ENCODE peak calls at places on chromosomes 12 and 14, in six cellular contexts. C, Q, B, W, M and A are unnamed samples. For H3K36me3 and H3K4me1, the result is how much of the 10 kb centered on the place peaks cover.

GRCh38 chr12:70812124-70812523 is 108.4 kb downstream of the PTPRR start:
- DNase-seq in Q (peak), B (no peak), W (no peak), M (no peak), C (no peak), A (no peak)

GRCh38 chr14:65412189-65412846 is at the start of gene FUT8:
- DNase-seq in W (peak), C (peak), M (peak), B (peak), Q (peak), A (peak)

GRCh38 chr14:68655961-68656360 is 136.9 kb downstream of the ZFP36L1 start:
- DNase-seq in Q (no peak), M (no peak), W (no peak), C (peak), B (peak), A (peak)

GRCh38 chr12:53659609-53660008 is 16.3 kb downstream of the ATP5MC2 start:
- DNase-seq in M (no peak), C (no peak), B (no peak), Q (no peak), W (no peak), A (no peak)

GRCh38 chr12:54294152-54294913 is 6.5 kb downstream of the NFE2 start:
- DNase-seq in M (peak), Q (peak), C (no peak), B (peak), W (no peak), A (peak)

GRCh38 chr12:50991296-50991695 is 34.9 kb downstream of the SLC11A2 start:
- DNase-seq in Q (no peak), W (no peak), C (no peak), B (no peak), M (no peak), A (no peak)

GRCh38 chr12:127273621-127274020 is 993.3 kb upstream of the TMEM132C start:
- DNase-seq in C (no peak), W (no peak), B (no peak), Q (peak), M (no peak), A (no peak)

GRCh38 chr12:104006929-104007328 is 41.3 kb downstream of the TDG start:
- DNase-seq in M (no peak), C (no peak), W (no peak), B (no peak), Q (peak), A (no peak)

GRCh38 chr14:59293934-59294661 is 105.6 kb downstream of the DAAM1 start:
- DNase-seq in Q (peak), C (no peak), W (peak), B (no peak), M (no peak), A (no peak)

GRCh38 chr12:24625103-24625502 is 323.8 kb downstream of the BCAT1 start:
- DNase-seq in Q (no peak), C (no peak), W (no peak), M (no peak), B (no peak), A (no peak)

GRCh38 chr12:130448044-130448821 is 110.5 kb downstream of the PIWIL1 start:
- DNase-seq in M (no peak), C (no peak), B (no peak), Q (no peak), W (no peak), A (no peak)

GRCh38 chr12:28974166-28974565 is 174.9 kb upstream of the FAR2 start:
- DNase-seq in Q (peak), B (no peak), C (no peak), M (no peak), W (no peak), A (no peak)

GRCh38 chr12:14774944-14775651 is 28.2 kb downstream of the WBP11 start:
- DNase-seq in B (peak), W (peak), Q (peak), C (no peak), M (peak), A (peak)

GRCh38 chr14:67934087-67934486 is 114.5 kb downstream of the RAD51B start:
- DNase-seq in B (no peak), C (peak), Q (peak), W (peak), M (no peak), A (peak)

GRCh38 chr12:113961921-113962710 is 4.0 kb downstream of the RBM19 start:
- DNase-seq in Q (peak), M (no peak), W (no peak), C (no peak), B (no peak), A (no peak)

GRCh38 chr12:54135621-54136027 is 53.2 kb downstream of the SMUG1 start:
- DNase-seq in B (no peak), M (no peak), C (no peak), Q (no peak), W (no peak), A (no peak)

GRCh38 chr12:54937929-54938328 is 46.6 kb downstream of the TESPA1 start:
- DNase-seq in B (no peak), Q (no peak), C (no peak), M (no peak), W (no peak), A (no peak)

GRCh38 chr12:32897688-32898573 is 1.4 kb upstream of the PKP2 start:
- DNase-seq in W (no peak), M (no peak), B (no peak), C (no peak), Q (no peak), A (peak)

GRCh38 chr12:94010307-94010706 is 138.1 kb upstream of the PLXNC1 start:
- DNase-seq in C (no peak), Q (no peak), M (no peak), B (no peak), W (no peak), A (no peak)

GRCh38 chr12:44626883-44627282 is 249.2 kb downstream of the NELL2 start:
- DNase-seq in W (no peak), B (no peak), M (no peak), Q (no peak), C (no peak), A (no peak)

GRCh38 chr14:101069666-101070362 is 166.3 kb upstream of the RTL1 start:
- DNase-seq in W (no peak), B (peak), Q (no peak), C (no peak), M (peak), A (no peak)

GRCh38 chr12:77888611-77889010 is 57.9 kb downstream of the NAV3 start:
- DNase-seq in W (no peak), B (no peak), M (no peak), C (peak), Q (peak), A (no peak)

GRCh38 chr12:131552167-131552863 is 158.6 kb upstream of the SFSWAP start:
- DNase-seq in C (no peak), Q (no peak), B (no peak), M (no peak), W (no peak), A (no peak)

GRCh38 chr14:38243696-38244250 is 12.1 kb downstream of the CLEC14A start:
- DNase-seq in M (no peak), W (no peak), B (no peak), Q (no peak), C (no peak), A (no peak)

GRCh38 chr14:106436310-106436905 is 910.0 kb downstream of the TMEM121 start:
- DNase-seq in W (no peak), M (peak), C (no peak), Q (peak), B (peak), A (no peak)

GRCh38 chr12:105481906-105482305 is 151.4 kb downstream of the C12orf75 start:
- DNase-seq in Q (peak), B (no peak), C (no peak), W (no peak), M (no peak), A (no peak)

GRCh38 chr12:75760481-75761324 is 249.3 kb upstream of the KRR1 start:
- DNase-seq in B (no peak), M (no peak), Q (no peak), W (no peak), C (no peak), A (no peak)

GRCh38 chr12:22578328-22578727 is 34.0 kb upstream of the C2CD5 start:
- DNase-seq in M (no peak), C (no peak), W (no peak), Q (no peak), B (no peak), A (no peak)

GRCh38 chr12:12624479-12625120 is 12.9 kb downstream of the CREBL2 start:
- DNase-seq in M (no peak), C (no peak), Q (no peak), W (no peak), B (no peak), A (no peak)
- H3K27ac ChIP-seq in M (no peak), C (no peak), Q (no peak), W (no peak), B (no peak), A (no peak)

GRCh38 chr14:50920482-50921225 is 23.6 kb downstream of the PYGL start:
- DNase-seq in M (no peak), B (no peak), C (no peak), Q (peak), W (no peak), A (no peak)
- H3K36me3 ChIP-seq in M (half or more), B (under half), C (half or more), Q (under half), W (under half), A (under half)

GRCh38 chr14:55104051-55104954 is 24.7 kb upstream of the LGALS3 start:
- DNase-seq in W (no peak), C (no peak), M (no peak), B (no peak), Q (no peak), A (no peak)

GRCh38 chr14:55101698-55102097 is 27.4 kb upstream of the LGALS3 start:
- DNase-seq in B (no peak), M (no peak), Q (no peak), C (no peak), W (no peak), A (no peak)

GRCh38 chr14:55102141-55102547 is 26.9 kb upstream of the LGALS3 start:
- DNase-seq in B (peak), Q (peak), W (peak), M (peak), C (no peak), A (peak)

GRCh38 chr14:55105991-55106390 is 23.1 kb upstream of the LGALS3 start:
- DNase-seq in Q (no peak), C (no peak), M (no peak), W (no peak), B (no peak), A (no peak)

GRCh38 chr14:55103005-55103640 is 25.9 kb upstream of the LGALS3 start:
- DNase-seq in C (peak), M (peak), Q (peak), B (peak), W (peak), A (peak)
- H3K4me1 ChIP-seq in C (half or more), M (half or more), Q (half or more), B (under half), W (under half), A (half or more)

GRCh38 chr14:103214461-103214958 is 91.2 kb downstream of the TNFAIP2 start:
- DNase-seq in C (no peak), M (no peak), W (no peak), B (no peak), Q (no peak), A (no peak)
- H3K27ac ChIP-seq in C (no peak), M (no peak), W (no peak), B (no peak), Q (no peak), A (no peak)

DNA sequence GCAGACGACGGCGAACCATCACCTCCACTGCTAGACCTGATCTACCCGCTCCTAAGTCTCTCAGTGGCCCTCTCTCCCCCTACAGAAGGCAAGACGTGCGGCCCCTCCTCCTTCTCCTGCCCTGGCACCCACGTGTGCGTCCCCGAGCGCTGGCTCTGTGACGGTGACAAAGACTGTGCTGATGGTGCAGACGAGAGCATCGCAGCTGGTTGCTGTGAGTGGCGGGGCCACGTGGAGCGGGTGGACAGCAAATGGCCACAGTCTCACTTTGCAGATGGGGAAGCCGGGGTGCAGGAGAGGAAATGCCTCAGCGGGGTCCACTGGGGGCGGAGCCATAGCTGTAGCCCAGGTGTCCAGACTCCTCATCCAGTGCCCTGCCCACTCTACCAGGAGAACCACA is 21.4 kb upstream of the NXPH4 start:
- DNase-seq in Q (no peak), B (no peak), C (no peak), M (no peak), W (no peak), A (no peak)
- H3K36me3 ChIP-seq in Q (half or more), B (under half), C (under half), M (half or more), W (under half), A (half or more)

GRCh38 chr12:6866163-6866919 is 990 bp upstream of the TPI1 start:
- DNase-seq in B (no peak), C (no peak), M (no peak), W (no peak), Q (no peak), A (no peak)

GRCh38 chr12:6867407-6868210 is at the start of gene TPI1:
- DNase-seq in B (peak), M (peak), W (peak), C (no peak), Q (peak), A (peak)

GRCh38 chr12:6869049-6870021 is 2.0 kb downstream of the TPI1 start:
- DNase-seq in Q (peak), B (peak), W (peak), M (peak), C (peak), A (peak)

GRCh38 chr12:6866920-6867406 is 368 bp upstream of the TPI1 start:
- DNase-seq in C (no peak), B (no peak), Q (peak), W (no peak), M (peak), A (no peak)

DNA sequence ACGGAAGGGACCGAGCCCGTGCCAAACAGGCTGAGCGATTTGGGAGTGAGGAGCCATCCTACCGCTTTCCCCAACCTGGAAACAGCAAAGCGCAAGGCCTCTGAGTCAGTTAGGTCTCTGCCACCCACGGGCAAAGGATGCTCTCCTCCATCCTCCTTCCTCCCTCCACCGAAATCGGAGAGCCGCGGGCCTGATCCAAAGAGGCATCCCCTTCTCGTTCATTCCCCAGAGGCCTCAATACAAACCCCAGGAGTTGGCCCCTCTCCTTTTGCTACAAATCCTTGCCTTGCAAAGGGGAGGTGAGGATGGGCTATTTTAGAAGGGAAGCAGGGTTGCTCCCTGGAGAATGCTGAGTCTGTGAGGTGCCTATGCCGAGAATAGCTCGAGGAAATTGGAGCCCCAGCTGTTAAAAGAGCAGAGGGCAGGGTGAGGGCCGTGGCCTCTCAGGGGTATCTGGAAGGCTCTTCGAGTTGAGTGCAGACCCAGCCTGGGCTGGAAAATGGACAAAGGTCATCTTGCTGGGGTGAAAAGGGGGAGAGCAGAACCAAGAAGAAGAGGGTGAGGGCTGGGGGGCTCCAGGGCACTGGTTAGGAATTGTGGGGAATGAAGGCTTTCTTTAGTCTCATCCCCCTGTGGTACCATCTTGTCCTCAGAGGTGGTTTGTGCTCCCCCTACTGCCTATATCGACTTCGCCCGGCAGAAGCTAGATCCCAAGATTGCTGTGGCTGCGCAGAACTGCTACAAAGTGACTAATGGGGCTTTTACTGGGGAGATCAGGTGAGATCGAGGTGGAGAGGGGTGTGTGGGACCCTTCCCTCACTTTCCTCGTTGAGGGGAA is 1.1 kb downstream of the TPI1 start:
- DNase-seq in W (no peak), M (no peak), Q (peak), C (no peak), B (no peak), A (no peak)
- H3K4me1 ChIP-seq in W (half or more), M (under half), Q (under half), C (half or more), B (under half), A (under half)

GRCh38 chr14:49857427-49858003 is 4.9 kb upstream of the NEMF start:
- DNase-seq in B (no peak), M (no peak), W (no peak), C (no peak), Q (no peak), A (no peak)
- H3K27ac ChIP-seq in B (no peak), M (no peak), W (peak), C (no peak), Q (no peak), A (no peak)

GRCh38 chr12:95634622-95635621 is 83.6 kb upstream of the USP44 start:
- DNase-seq in C (no peak), Q (no peak), B (no peak), M (no peak), W (no peak), A (no peak)

GRCh38 chr12:95641299-95641947 is 90.1 kb upstream of the USP44 start:
- DNase-seq in M (no peak), W (no peak), Q (no peak), B (no peak), C (no peak), A (no peak)

GRCh38 chr12:95633671-95634465 is 82.6 kb upstream of the USP44 start:
- DNase-seq in B (no peak), W (no peak), Q (peak), C (no peak), M (no peak), A (no peak)

GRCh38 chr12:95637010-95637409 is 85.7 kb upstream of the USP44 start:
- DNase-seq in C (no peak), M (no peak), B (no peak), W (no peak), Q (no peak), A (no peak)

DNA sequence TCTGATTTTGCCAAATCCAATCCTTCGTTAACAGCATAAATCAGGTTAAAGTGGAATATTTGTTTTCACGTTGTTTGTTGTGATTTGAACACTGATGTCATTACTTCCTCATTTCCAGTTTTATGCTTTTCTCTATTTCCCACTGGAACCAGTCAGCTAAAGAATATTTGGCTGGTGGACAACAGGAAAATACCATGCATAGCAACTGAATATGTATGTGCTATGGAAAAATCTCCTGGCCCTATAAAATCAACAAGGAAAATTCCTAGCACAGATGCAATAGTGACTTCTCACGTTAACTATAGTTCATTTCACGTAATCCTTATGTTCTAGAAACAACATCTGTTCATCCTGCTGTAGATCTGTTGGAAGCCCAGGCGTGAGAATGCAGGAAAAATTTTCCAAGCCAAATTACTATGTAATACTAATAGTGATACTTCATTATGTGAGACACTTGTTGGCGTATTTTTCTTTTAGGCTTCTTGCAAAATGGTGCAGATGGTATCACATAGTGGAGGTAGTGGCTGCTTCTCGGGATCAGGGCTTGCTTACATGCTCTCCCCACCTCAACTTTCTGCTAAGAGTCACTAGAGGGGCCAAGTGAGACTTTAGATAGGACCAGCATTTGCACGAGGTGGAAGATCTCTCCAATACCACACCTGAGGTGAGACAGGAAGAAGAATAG is 86.3 kb upstream of the USP44 start:
- DNase-seq in W (no peak), C (no peak), B (no peak), Q (peak), M (no peak), A (no peak)
- H3K36me3 ChIP-seq in W (under half), C (under half), B (under half), Q (under half), M (under half), A (under half)

GRCh38 chr14:63088865-63089264 is 43.6 kb upstream of the KCNH5 start:
- DNase-seq in M (no peak), C (no peak), Q (no peak), B (no peak), W (no peak), A (no peak)
- H3K4me1 ChIP-seq in M (under half), C (under half), Q (under half), B (under half), W (under half), A (under half)

GRCh38 chr12:1046727-1047126 is 55.7 kb downstream of the ERC1 start:
- DNase-seq in Q (no peak), M (no peak), B (no peak), C (no peak), W (no peak), A (no peak)

GRCh38 chr12:1041478-1041877 is 50.5 kb downstream of the ERC1 start:
- DNase-seq in B (no peak), C (no peak), M (no peak), Q (no peak), W (no peak), A (no peak)

GRCh38 chr12:1050059-1050707 is 59.2 kb downstream of the ERC1 start:
- DNase-seq in M (no peak), W (no peak), C (no peak), Q (no peak), B (no peak), A (no peak)

GRCh38 chr12:1047898-1048660 is 57.1 kb downstream of the ERC1 start:
- DNase-seq in M (no peak), W (peak), Q (peak), B (no peak), C (no peak), A (no peak)

DNA sequence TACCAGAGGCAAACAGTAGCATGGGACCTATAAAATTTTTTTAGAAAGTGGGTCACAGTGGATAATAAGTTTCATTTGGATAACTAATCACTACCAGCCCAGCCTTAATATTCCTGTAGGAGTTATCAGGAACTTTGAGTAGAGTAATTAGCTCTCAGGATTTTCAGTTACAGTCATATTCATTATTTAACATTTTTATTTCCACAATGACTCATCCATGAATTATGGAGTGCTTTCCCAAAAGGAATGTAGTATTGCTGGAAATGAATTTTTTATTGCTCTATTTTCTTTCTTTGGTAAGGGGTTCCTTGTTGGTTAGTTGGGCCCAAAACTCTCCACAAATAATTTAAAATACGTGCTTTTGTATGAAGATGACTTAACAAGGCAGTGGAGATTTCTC is 53.7 kb downstream of the ERC1 start:
- DNase-seq in C (no peak), Q (peak), B (no peak), M (no peak), W (no peak), A (no peak)
- H3K27ac ChIP-seq in C (peak), Q (peak), B (no peak), M (no peak), W (no peak), A (no peak)